ENCODE peak calls at places on chromosomes 3 and 15, in five cellular contexts. S is sciatic nerve, N is Calu3, T is iPS DF 6.9, U is Daoy. O is an unnamed sample.

GRCh38 chr3:111720681-111721380 is 125.7 kb upstream of the ZBED2 start:
- DNase-seq in S (no peak), N (no peak), T (no peak), U (no peak), O (no peak)

GRCh38 chr15:70833897-70834765 is 19.8 kb downstream of the LARP6 start:
- DNase-seq in S (no peak), N (peak), T (no peak), U (peak), O (no peak)

GRCh38 chr3:49279376-49279775 is 2.3 kb upstream of the C3orf62 start:
- DNase-seq in S (no peak), N (no peak), T (no peak), U (no peak), O (no peak)

GRCh38 chr15:63234479-63234878 is 42.9 kb upstream of the APH1B start:
- DNase-seq in S (peak), N (peak), T (no peak), U (peak), O (peak)

GRCh38 chr3:195150194-195151118 is 120.5 kb downstream of the XXYLT1 start:
- DNase-seq in S (no peak), N (peak), T (peak), U (peak), O (peak)

GRCh38 chr3:194543550-194543949 is 56.7 kb upstream of the ATP13A3 start:
- DNase-seq in S (no peak), N (no peak), T (no peak), U (no peak), O (no peak)

GRCh38 chr3:71206821-71207220 is 376.7 kb downstream of the FOXP1 start:
- DNase-seq in S (no peak), N (no peak), T (no peak), U (no peak), O (no peak)

GRCh38 chr15:58590901-58591300 is 158.6 kb downstream of the ADAM10 start:
- DNase-seq in S (no peak), N (no peak), T (no peak), U (no peak), O (no peak)

GRCh38 chr15:29045717-29046116 is 159.9 kb downstream of the APBA2 start:
- DNase-seq in S (no peak), N (no peak), T (no peak), U (peak), O (no peak)

GRCh38 chr15:65189102-65189740 is 4.1 kb upstream of the CLPX start:
- DNase-seq in S (no peak), N (peak), T (no peak), U (peak), O (peak)

GRCh38 chr15:81339321-81339720 is 15.4 kb upstream of the STARD5 start:
- DNase-seq in S (no peak), N (no peak), T (no peak), U (no peak), O (no peak)

GRCh38 chr15:73921257-73921890 is 4.9 kb upstream of the LOXL1 start:
- DNase-seq in S (no peak), N (no peak), T (no peak), U (no peak), O (no peak)

GRCh38 chr15:70602834-70603560 is 160.4 kb downstream of the UACA start:
- DNase-seq in S (no peak), N (no peak), T (no peak), U (no peak), O (no peak)

GRCh38 chr3:30597131-30597768 is 9.2 kb upstream of the TGFBR2 start:
- DNase-seq in S (no peak), N (peak), T (no peak), U (peak), O (no peak)

GRCh38 chr3:173894-174293 is 22.7 kb upstream of the CHL1 start:
- DNase-seq in S (no peak), N (no peak), T (no peak), U (no peak), O (no peak)

GRCh38 chr3:193030276-193030675 is 112.6 kb upstream of the MB21D2 start:
- DNase-seq in S (no peak), N (no peak), T (no peak), U (peak), O (no peak)

GRCh38 chr15:74655424-74655823 is 39.8 kb downstream of the CLK3 start:
- DNase-seq in S (no peak), N (no peak), T (no peak), U (peak), O (no peak)

GRCh38 chr15:63107895-63108546 is 13.6 kb upstream of the LACTB start:
- DNase-seq in S (peak), N (peak), T (no peak), U (peak), O (peak)

GRCh38 chr15:45794768-45795486 is 160.1 kb downstream of the SQOR start:
- DNase-seq in S (no peak), N (no peak), T (no peak), U (no peak), O (no peak)

GRCh38 chr3:50274371-50275104 is 4.3 kb upstream of the LSMEM2 start:
- DNase-seq in S (no peak), N (peak), T (no peak), U (peak), O (peak)

GRCh38 chr3:195151866-195152526 is 119.0 kb downstream of the XXYLT1 start:
- DNase-seq in S (no peak), N (peak), T (no peak), U (peak), O (no peak)

GRCh38 chr3:56336023-56336422 is 132.2 kb downstream of the ERC2 start:
- DNase-seq in S (no peak), N (no peak), T (no peak), U (no peak), O (no peak)

GRCh38 chr3:5349343-5349742 is 161.8 kb downstream of the EDEM1 start:
- DNase-seq in S (no peak), N (no peak), T (no peak), U (no peak), O (no peak)

GRCh38 chr15:58212909-58213526 is 74.8 kb downstream of the AQP9 start:
- DNase-seq in S (no peak), N (peak), T (no peak), U (peak), O (no peak)

GRCh38 chr3:69343875-69344274 is 42.0 kb downstream of the FRMD4B start:
- DNase-seq in S (no peak), N (no peak), T (no peak), U (no peak), O (no peak)

GRCh38 chr15:33008284-33009011 is 186.1 kb downstream of the FMN1 start:
- DNase-seq in S (no peak), N (no peak), T (no peak), U (peak), O (no peak)

GRCh38 chr3:71361346-71361745 is 222.2 kb downstream of the FOXP1 start:
- DNase-seq in S (no peak), N (no peak), T (no peak), U (no peak), O (no peak)

GRCh38 chr3:183318846-183319770 is 66.1 kb downstream of the B3GNT5 start:
- DNase-seq in S (no peak), N (no peak), T (no peak), U (no peak), O (no peak)

GRCh38 chr3:48130321-48130881 is 57.8 kb downstream of the CDC25A start:
- DNase-seq in S (peak), N (no peak), T (no peak), U (peak), O (peak)

GRCh38 chr3:133414021-133414392 is 14.2 kb downstream of the BFSP2 start:
- DNase-seq in S (no peak), N (no peak), T (no peak), U (no peak), O (no peak)

GRCh38 chr3:12192655-12193484 is 34.2 kb upstream of the TIMP4 start:
- DNase-seq in S (no peak), N (no peak), T (no peak), U (no peak), O (no peak)

GRCh38 chr15:82951472-82952155 is 906 bp downstream of the HOMER2 start:
- DNase-seq in S (no peak), N (no peak), T (no peak), U (peak), O (no peak)

GRCh38 chr3:51947215-51947900 is 5.2 kb downstream of the PARP3 start:
- DNase-seq in S (no peak), N (no peak), T (no peak), U (no peak), O (no peak)

GRCh38 chr15:39580630-39581500 is at the start of gene THBS1:
- DNase-seq in S (peak), N (peak), T (peak), U (peak), O (peak)

GRCh38 chr15:36050899-36051298 is 504.9 kb upstream of the DPH6 start:
- DNase-seq in S (no peak), N (no peak), T (no peak), U (no peak), O (no peak)

GRCh38 chr3:71576966-71577459 is 6.5 kb downstream of the FOXP1 start:
- DNase-seq in S (no peak), N (no peak), T (no peak), U (no peak), O (no peak)

GRCh38 chr3:7876741-7877297 is 624.8 kb upstream of the LMCD1 start:
- DNase-seq in S (no peak), N (peak), T (no peak), U (no peak), O (no peak)

O was measured in mucosa of gallbladder.